ENCODE peak calls at places on chromosomes 6 and 20, in nine cellular contexts. B, F, V, L, K, Q, T, S and W are unnamed samples.

GRCh38 chr20:56245761-56246160 is 2.8 kb upstream of the MC3R start:
- DNase-seq in B (no peak), F (no peak), V (no peak), L (no peak), K (no peak), Q (no peak), T (no peak), S (no peak), W (no peak)

GRCh38 chr20:46564241-46564957 is 13.9 kb upstream of the OCSTAMP start:
- DNase-seq in B (no peak), F (no peak), V (no peak), L (no peak), K (no peak), Q (no peak), T (no peak), S (no peak), W (no peak)

GRCh38 chr20:227439-228105 is 514 bp downstream of the DEFB129 start:
- DNase-seq in B (no peak), F (no peak), V (no peak), L (no peak), K (no peak), Q (no peak), T (no peak), S (no peak), W (no peak)

GRCh38 chr6:72974276-72974675 is 251.0 kb downstream of the KHDC1L start:
- DNase-seq in B (no peak), F (no peak), V (no peak), L (no peak), K (no peak), Q (no peak), T (no peak), S (no peak), W (no peak)

GRCh38 chr6:401239-401993 is 9.9 kb downstream of the IRF4 start:
- DNase-seq in B (no peak), F (no peak), V (no peak), L (no peak), K (no peak), Q (no peak), T (no peak), S (no peak), W (no peak)

GRCh38 chr20:20955837-20956236 is 150.3 kb downstream of the LINC00237 start:
- DNase-seq in B (no peak), F (no peak), V (no peak), L (no peak), K (no peak), Q (no peak), T (no peak), S (no peak), W (no peak)

GRCh38 chr6:7554533-7555275 is 13.2 kb downstream of the DSP start:
- DNase-seq in B (no peak), F (no peak), V (no peak), L (no peak), K (no peak), Q (no peak), T (no peak), S (no peak), W (no peak)

GRCh38 chr6:126181890-126182289 is 158.0 kb upstream of the CENPW start:
- DNase-seq in B (no peak), F (no peak), V (no peak), L (no peak), K (no peak), Q (no peak), T (no peak), S (no peak), W (no peak)

GRCh38 chr6:85506441-85507093 is 56.7 kb downstream of the NT5E start:
- DNase-seq in B (no peak), F (no peak), V (no peak), L (no peak), K (no peak), Q (no peak), T (no peak), S (no peak), W (no peak)

GRCh38 chr6:3523288-3523670 is 66.4 kb upstream of the SLC22A23 start:
- DNase-seq in B (peak; percentile 36), F (no peak), V (no peak), L (no peak), K (no peak), Q (no peak), T (no peak), S (no peak), W (peak; percentile 55)

GRCh38 chr6:132161283-132161682 is 210.1 kb upstream of the CCN2 start:
- DNase-seq in B (no peak), F (no peak), V (peak; percentile 6), L (no peak), K (peak; percentile 12), Q (no peak), T (no peak), S (peak; percentile 86), W (no peak)

GRCh38 chr6:52162940-52163908 is 23.0 kb upstream of the IL17A start:
- DNase-seq in B (no peak), F (no peak), V (peak; percentile 20), L (no peak), K (peak; percentile 48), Q (no peak), T (no peak), S (peak; percentile 63), W (no peak)

GRCh38 chr6:55003726-55004415 is 157.3 kb downstream of the FAM83B start:
- DNase-seq in B (no peak), F (no peak), V (no peak), L (no peak), K (no peak), Q (no peak), T (no peak), S (no peak), W (no peak)

GRCh38 chr6:130928993-130929678 is 101.9 kb downstream of the SMLR1 start:
- DNase-seq in B (no peak), F (no peak), V (no peak), L (no peak), K (no peak), Q (no peak), T (no peak), S (peak; percentile 83), W (no peak)

GRCh38 chr6:108760158-108761050 is 87.8 kb upstream of the ARMC2 start:
- DNase-seq in B (no peak), F (no peak), V (no peak), L (no peak), K (peak; percentile 46), Q (no peak), T (no peak), S (peak; percentile 39), W (no peak)

GRCh38 chr6:74657033-74657432 is 548.8 kb downstream of the COL12A1 start:
- DNase-seq in B (no peak), F (no peak), V (no peak), L (no peak), K (no peak), Q (no peak), T (no peak), S (no peak), W (no peak)